ENCODE peak calls at places on chromosomes 4 and X, in nine cellular contexts. P is HEK293T; J is uterus; N is heart right ventricle; D is effector memory CD8-positive, alpha-beta T cell; R is MM.1S; F is HFF-Myc; U is NCI-H748 treated with DMSO at 0.1 percent for 48 hours; B is NCI-H1105 treated with DMSO at 0.1 percent for 48 hours. G is an unnamed sample.

GRCh38 chr4:27148211-27148895 is 287.7 kb downstream of the STIM2 start:
- DNase-seq in P (no peak), J (no peak), N (no peak), D (no peak), R (no peak), F (no peak), U (no peak), B (no peak), G (no peak)

GRCh38 chr4:67292649-67293048 is 252.7 kb downstream of the CENPC start:
- DNase-seq in P (no peak), J (no peak), N (no peak), D (no peak), R (no peak), F (no peak), U (no peak), B (no peak), G (no peak)

GRCh38 chr4:102633100-102633499 is 127.7 kb downstream of the MANBA start:
- DNase-seq in P (no peak), J (no peak), N (no peak), D (no peak), R (no peak), F (no peak), U (no peak), B (no peak), G (no peak)

GRCh38 chr4:169040559-169041261 is 30.7 kb upstream of the CBR4 start:
- DNase-seq in P (no peak), J (no peak), N (no peak), D (no peak), R (no peak), F (no peak), U (no peak), B (no peak), G (no peak)

GRCh38 chr4:23097251-23097650 is 404.5 kb downstream of the GBA3 start:
- DNase-seq in P (no peak), J (no peak), N (no peak), D (no peak), R (no peak), F (peak), U (no peak), B (no peak), G (no peak)

GRCh38 chrX:8743126-8743732 is 11.3 kb upstream of the ANOS1 start:
- DNase-seq in P (peak), J (no peak), N (peak), D (peak), R (peak), F (no peak), U (no peak), B (peak), G (no peak)

GRCh38 chr4:121339307-121339706 is 41.5 kb downstream of the QRFPR start:
- DNase-seq in P (no peak), J (no peak), N (no peak), D (no peak), R (no peak), F (no peak), U (no peak), B (no peak), G (no peak)

GRCh38 chr4:57710053-57710452 is 599.9 kb upstream of the IGFBP7 start:
- DNase-seq in P (no peak), J (no peak), N (no peak), D (no peak), R (no peak), F (no peak), U (no peak), B (no peak), G (no peak)

GRCh38 chr4:108492816-108493595 is 127.4 kb upstream of the RPL34 start:
- DNase-seq in P (peak), J (no peak), N (no peak), D (no peak), R (peak), F (no peak), U (no peak), B (no peak), G (no peak)

GRCh38 chr4:21948347-21949072 is at the start of gene KCNIP4:
- DNase-seq in P (peak), J (peak), N (no peak), D (no peak), R (peak), F (no peak), U (no peak), B (peak), G (no peak)

GRCh38 chrX:118682258-118683014 is 45.0 kb upstream of the IL13RA1 start:
- DNase-seq in P (no peak), J (no peak), N (no peak), D (no peak), R (no peak), F (no peak), U (peak), B (peak), G (no peak)

GRCh38 chrX:153972368-153973126 is at the start of gene TMEM187:
- DNase-seq in P (peak), J (peak), N (peak), D (peak), R (peak), F (peak), U (peak), B (peak), G (peak)

GRCh38 chr4:147492761-147493160 is 11.9 kb downstream of the EDNRA start:
- DNase-seq in P (no peak), J (peak), N (peak), D (no peak), R (no peak), F (no peak), U (no peak), B (no peak), G (peak)

GRCh38 chr4:82621212-82621611 is 59.4 kb upstream of the TMEM150C start:
- DNase-seq in P (no peak), J (no peak), N (no peak), D (no peak), R (no peak), F (no peak), U (no peak), B (no peak), G (no peak)

GRCh38 chr4:30719363-30720020 is 677 bp upstream of the PCDH7 start:
- DNase-seq in P (peak), J (peak), N (peak), D (no peak), R (no peak), F (no peak), U (peak), B (peak), G (no peak)

GRCh38 chr4:151674804-151675290 is 86.0 kb downstream of the GATB start:
- DNase-seq in P (no peak), J (peak), N (no peak), D (no peak), R (no peak), F (no peak), U (no peak), B (peak), G (no peak)

GRCh38 chrX:154308108-154308946 is 12.7 kb downstream of the TKTL1 start:
- DNase-seq in P (peak), J (peak), N (peak), D (peak), R (peak), F (no peak), U (peak), B (peak), G (no peak)

GRCh38 chr4:140691369-140691768 is 64.8 kb downstream of the TBC1D9 start:
- DNase-seq in P (no peak), J (no peak), N (no peak), D (no peak), R (no peak), F (no peak), U (no peak), B (no peak), G (no peak)

GRCh38 chrX:131778269-131779218 is 234.7 kb downstream of the OR13H1 start:
- DNase-seq in P (peak), J (peak), N (no peak), D (no peak), R (peak), F (no peak), U (no peak), B (no peak), G (peak)

GRCh38 chr4:165953181-165953580 is 80.1 kb downstream of the TLL1 start:
- DNase-seq in P (no peak), J (no peak), N (no peak), D (no peak), R (no peak), F (no peak), U (no peak), B (no peak), G (no peak)

GRCh38 chr4:48490012-48490679 is at the start of gene ZAR1:
- DNase-seq in P (no peak), J (no peak), N (no peak), D (no peak), R (no peak), F (no peak), U (no peak), B (no peak), G (no peak)

GRCh38 chr4:124685851-124686250 is 26.7 kb downstream of the ANKRD50 start:
- DNase-seq in P (no peak), J (no peak), N (no peak), D (no peak), R (peak), F (no peak), U (no peak), B (no peak), G (no peak)

GRCh38 chr4:683247-683897 is 5.6 kb downstream of the SLC49A3 start:
- DNase-seq in P (no peak), J (no peak), N (no peak), D (no peak), R (no peak), F (no peak), U (no peak), B (no peak), G (no peak)

GRCh38 chr4:4362991-4363697 is 23.8 kb upstream of the NSG1 start:
- DNase-seq in P (no peak), J (no peak), N (no peak), D (no peak), R (no peak), F (no peak), U (no peak), B (no peak), G (no peak)

GRCh38 chrX:8730812-8731578 is 942 bp downstream of the ANOS1 start:
- DNase-seq in P (no peak), J (no peak), N (no peak), D (no peak), R (no peak), F (no peak), U (no peak), B (peak), G (no peak)

GRCh38 chr4:6221851-6222760 is 21.8 kb upstream of the JAKMIP1 start:
- DNase-seq in P (peak), J (no peak), N (peak), D (peak), R (no peak), F (no peak), U (no peak), B (no peak), G (no peak)

GRCh38 chr4:127113852-127114362 is 518.9 kb upstream of the INTU start:
- DNase-seq in P (no peak), J (no peak), N (no peak), D (no peak), R (no peak), F (no peak), U (no peak), B (no peak), G (no peak)

GRCh38 chrX:110286126-110286525 is 31.8 kb downstream of the AMMECR1 start:
- DNase-seq in P (no peak), J (no peak), N (no peak), D (no peak), R (no peak), F (peak), U (no peak), B (no peak), G (peak)

GRCh38 chr4:130185123-130185522 is 1089.2 kb downstream of the C4orf33 start:
- DNase-seq in P (no peak), J (no peak), N (no peak), D (no peak), R (no peak), F (no peak), U (no peak), B (no peak), G (no peak)

GRCh38 chr4:7210818-7211217 is 18.5 kb downstream of the SORCS2 start:
- DNase-seq in P (no peak), J (peak), N (no peak), D (no peak), R (no peak), F (no peak), U (no peak), B (no peak), G (peak)

GRCh38 chrX:41334866-41335589 is 1.1 kb downstream of the DDX3X start:
- DNase-seq in P (peak), J (peak), N (peak), D (no peak), R (peak), F (no peak), U (peak), B (peak), G (no peak)

G was measured in AG09319.